ENCODE peak calls at places on chromosomes 2 and 18, in nine cellular contexts. M is activated CD8-positive, alpha-beta T cell treated with anti-CD3 and anti-CD28 coated beads for 36 hours; H is H7; F is HS-5; N is nephron progenitor cell; R is iris pigment epithelial cell; G is NAMALWA; Y is fibroblast of lung; C is CD4-positive, alpha-beta memory T cell. B is an unnamed sample.

GRCh38 chr2:145845207-145845894 is 1325.4 kb upstream of the ZEB2 start:
- DNase-seq in M (no peak), H (no peak), F (no peak), N (no peak), R (peak; percentile 45), G (peak; percentile 63), Y (peak; percentile 70), C (no peak), B (no peak)

GRCh38 chr2:25845843-25846505 is 32.3 kb downstream of the ASXL2 start:
- DNase-seq in M (no peak), H (no peak), F (no peak), N (no peak), R (peak; percentile 84), G (no peak), Y (no peak), C (no peak), B (peak; percentile 4)

GRCh38 chr2:239224249-239224605 is 176.6 kb downstream of the HDAC4 start:
- DNase-seq in M (no peak), H (no peak), F (no peak), N (peak; percentile 37), R (no peak), G (no peak), Y (no peak), C (no peak), B (no peak)

GRCh38 chr2:203532957-203533695 is 2.0 kb downstream of the RAPH1 start:
- DNase-seq in M (peak; percentile 9), H (peak; percentile 69), F (no peak), N (peak; percentile 21), R (peak; percentile 34), G (no peak), Y (peak; percentile 47), C (no peak), B (peak; percentile 62)

GRCh38 chr18:60277855-60278480 is 94.6 kb downstream of the MC4R start:
- DNase-seq in M (no peak), H (no peak), F (peak; percentile 49), N (no peak), R (peak; percentile 77), G (no peak), Y (peak; percentile 50), C (no peak), B (peak; percentile 50)

GRCh38 chr2:49288902-49289680 is 134.8 kb upstream of the FSHR start:
- DNase-seq in M (no peak), H (no peak), F (no peak), N (no peak), R (peak; percentile 4), G (no peak), Y (no peak), C (no peak), B (peak; percentile 22)

GRCh38 chr2:85899849-85900248 is 11.1 kb upstream of the ST3GAL5 start:
- DNase-seq in M (no peak), H (no peak), F (no peak), N (no peak), R (no peak), G (no peak), Y (no peak), C (no peak), B (no peak)

GRCh38 chr2:89844221-89844943 is 1152.9 kb downstream of the RPIA start:
- DNase-seq in M (no peak), H (no peak), F (no peak), N (no peak), R (no peak), G (no peak), Y (no peak), C (no peak), B (no peak)

GRCh38 chr18:39558658-39559057 is 1993.1 kb upstream of the CELF4 start:
- DNase-seq in M (no peak), H (no peak), F (no peak), N (no peak), R (peak; percentile 22), G (no peak), Y (no peak), C (no peak), B (no peak)

GRCh38 chr2:98757904-98758421 is 27.0 kb upstream of the MGAT4A start:
- DNase-seq in M (peak; percentile 73), H (no peak), F (peak; percentile 100), N (no peak), R (peak; percentile 87), G (peak; percentile 85), Y (peak; percentile 71), C (peak; percentile 68), B (peak; percentile 93)

GRCh38 chr2:73033766-73034381 is 37.6 kb downstream of the SFXN5 start:
- DNase-seq in M (no peak), H (no peak), F (no peak), N (no peak), R (no peak), G (no peak), Y (no peak), C (no peak), B (no peak)

GRCh38 chr2:189783451-189783926 is 650 bp downstream of the ORMDL1 start:
- DNase-seq in M (no peak), H (peak; percentile 11), F (no peak), N (no peak), R (peak; percentile 52), G (peak; percentile 71), Y (peak; percentile 56), C (no peak), B (peak; percentile 58)

GRCh38 chr18:23331091-23331920 is 121.8 kb upstream of the RIOK3 start:
- DNase-seq in M (no peak), H (peak; percentile 54), F (no peak), N (no peak), R (no peak), G (no peak), Y (no peak), C (no peak), B (no peak)

GRCh38 chr2:54666741-54667639 is 56.5 kb upstream of the EML6 start:
- DNase-seq in M (no peak), H (no peak), F (no peak), N (no peak), R (peak; percentile 53), G (no peak), Y (peak; percentile 86), C (no peak), B (no peak)

GRCh38 chr2:121033597-121033996 is 251.4 kb downstream of the TFCP2L1 start:
- DNase-seq in M (no peak), H (no peak), F (no peak), N (no peak), R (no peak), G (no peak), Y (no peak), C (no peak), B (no peak)

GRCh38 chr2:37877457-37878315 is 47.4 kb upstream of the RMDN2 start:
- DNase-seq in M (no peak), H (peak; percentile 63), F (peak; percentile 49), N (peak; percentile 29), R (peak; percentile 63), G (peak; percentile 80), Y (peak; percentile 74), C (peak; percentile 49), B (peak; percentile 69)

GRCh38 chr18:59718108-59719057 is 21.2 kb upstream of the CCBE1 start:
- DNase-seq in M (no peak), H (no peak), F (peak; percentile 95), N (no peak), R (peak; percentile 96), G (no peak), Y (peak; percentile 81), C (no peak), B (peak; percentile 89)

GRCh38 chr2:188629890-188630483 is 338.3 kb downstream of the GULP1 start:
- DNase-seq in M (no peak), H (no peak), F (no peak), N (no peak), R (peak; percentile 73), G (no peak), Y (peak; percentile 59), C (no peak), B (peak; percentile 95)

GRCh38 chr2:127014630-127015029 is 92.3 kb downstream of the BIN1 start:
- DNase-seq in M (no peak), H (no peak), F (peak; percentile 86), N (no peak), R (peak; percentile 99), G (no peak), Y (peak; percentile 98), C (no peak), B (peak; percentile 84)

GRCh38 chr18:8029061-8029460 is 461.9 kb downstream of the PTPRM start:
- DNase-seq in M (no peak), H (peak; percentile 4), F (no peak), N (no peak), R (no peak), G (no peak), Y (no peak), C (no peak), B (no peak)

GRCh38 chr2:234848578-234848977 is 103.2 kb upstream of the SH3BP4 start:
- DNase-seq in M (no peak), H (no peak), F (no peak), N (no peak), R (no peak), G (no peak), Y (no peak), C (no peak), B (peak; percentile 27)

GRCh38 chr2:60560734-60561649 is 7.5 kb upstream of the BCL11A start:
- DNase-seq in M (peak; percentile 20), H (peak; percentile 50), F (no peak), N (no peak), R (peak; percentile 36), G (peak; percentile 83), Y (no peak), C (no peak), B (no peak)

GRCh38 chr2:120847700-120848321 is 112.1 kb downstream of the GLI2 start:
- DNase-seq in M (no peak), H (no peak), F (no peak), N (no peak), R (no peak), G (no peak), Y (peak; percentile 33), C (no peak), B (peak; percentile 59)

GRCh38 chr18:9575558-9575957 is 38.8 kb downstream of the PPP4R1 start:
- DNase-seq in M (peak; percentile 22), H (peak; percentile 39), F (peak; percentile 69), N (peak; percentile 61), R (peak; percentile 98), G (peak; percentile 67), Y (peak; percentile 99), C (no peak), B (peak; percentile 94)

GRCh38 chr2:68987051-68987503 is 12.6 kb downstream of the GKN1 start:
- DNase-seq in M (no peak), H (peak; percentile 10), F (no peak), N (no peak), R (no peak), G (no peak), Y (no peak), C (no peak), B (no peak)

GRCh38 chr2:165238295-165238694 is 919 bp upstream of the SCN2A start:
- DNase-seq in M (no peak), H (no peak), F (no peak), N (peak; percentile 48), R (peak; percentile 16), G (peak; percentile 33), Y (peak; percentile 36), C (no peak), B (peak; percentile 44)

GRCh38 chr2:45734952-45735351 is 83.5 kb downstream of the PRKCE start:
- DNase-seq in M (no peak), H (no peak), F (no peak), N (no peak), R (no peak), G (peak; percentile 28), Y (no peak), C (no peak), B (no peak)

GRCh38 chr2:20350105-20350712 is 435 bp downstream of the PUM2 start:
- DNase-seq in M (peak; percentile 61), H (peak; percentile 91), F (no peak), N (peak; percentile 71), R (no peak), G (peak; percentile 65), Y (no peak), C (peak; percentile 58), B (peak; percentile 19)

B was measured in astrocyte of the spinal cord.